ENCODE peak calls at places on chromosomes 3 and 15, in five cellular contexts. One of them, this sample, is unnamed.

GRCh38 chr3:52521881-52522650 is 11.6 kb downstream of the NT5DC2 start:
- DNase-seq in PC-9: no peak
- DNase-seq in dorsolateral prefrontal cortex: no peak
- DNase-seq in A673: no peak
- DNase-seq in Peyer's patch: no peak
- DNase-seq in this sample: no peak

GRCh38 chr3:71089271-71089670 is 494.3 kb downstream of the FOXP1 start:
- DNase-seq in PC-9: no peak
- DNase-seq in dorsolateral prefrontal cortex: no peak
- DNase-seq in A673: no peak
- DNase-seq in Peyer's patch: no peak
- DNase-seq in this sample: no peak

GRCh38 chr15:100831466-100831865 is 48.2 kb upstream of the ALDH1A3 start:
- DNase-seq in PC-9: no peak
- DNase-seq in dorsolateral prefrontal cortex: no peak
- DNase-seq in A673: no peak
- DNase-seq in Peyer's patch: no peak
- DNase-seq in this sample: no peak

GRCh38 chr15:63332367-63333078 is 49.1 kb downstream of the CA12 start:
- DNase-seq in PC-9: peak; percentile 78
- DNase-seq in dorsolateral prefrontal cortex: no peak
- DNase-seq in A673: peak; percentile 76
- DNase-seq in Peyer's patch: no peak
- DNase-seq in this sample: peak; percentile 87

GRCh38 chr3:110069641-110070538 is 732.5 kb upstream of the DPPA4 start:
- DNase-seq in PC-9: no peak
- DNase-seq in dorsolateral prefrontal cortex: no peak
- DNase-seq in A673: no peak
- DNase-seq in Peyer's patch: no peak
- DNase-seq in this sample: no peak

GRCh38 chr3:63067999-63068645 is 192.9 kb upstream of the CADPS start:
- DNase-seq in PC-9: no peak
- DNase-seq in dorsolateral prefrontal cortex: no peak
- DNase-seq in A673: peak; percentile 49
- DNase-seq in Peyer's patch: no peak
- DNase-seq in this sample: peak; percentile 9

GRCh38 chr3:4656059-4656458 is 162.9 kb downstream of the ITPR1 start:
- DNase-seq in PC-9: peak; percentile 36
- DNase-seq in dorsolateral prefrontal cortex: peak; percentile 38
- DNase-seq in A673: peak; percentile 82
- DNase-seq in Peyer's patch: no peak
- DNase-seq in this sample: peak; percentile 19

GRCh38 chr3:71039332-71039731 is 544.2 kb downstream of the FOXP1 start:
- DNase-seq in PC-9: no peak
- DNase-seq in dorsolateral prefrontal cortex: no peak
- DNase-seq in A673: no peak
- DNase-seq in Peyer's patch: no peak
- DNase-seq in this sample: no peak

GRCh38 chr3:148464246-148464645 is 233.5 kb upstream of the AGTR1 start:
- DNase-seq in PC-9: no peak
- DNase-seq in dorsolateral prefrontal cortex: no peak
- DNase-seq in A673: no peak
- DNase-seq in Peyer's patch: no peak
- DNase-seq in this sample: no peak

GRCh38 chr15:32828507-32829186 is 110.8 kb downstream of the GREM1 start:
- DNase-seq in PC-9: no peak
- DNase-seq in dorsolateral prefrontal cortex: no peak
- DNase-seq in A673: no peak
- DNase-seq in Peyer's patch: no peak
- DNase-seq in this sample: peak; percentile 82

GRCh38 chr15:58357529-58358476 is 74.0 kb upstream of the LIPC start:
- DNase-seq in PC-9: no peak
- DNase-seq in dorsolateral prefrontal cortex: no peak
- DNase-seq in A673: no peak
- DNase-seq in Peyer's patch: no peak
- DNase-seq in this sample: no peak

GRCh38 chr15:65400760-65401606 is 21.8 kb downstream of the IGDCC4 start:
- DNase-seq in PC-9: no peak
- DNase-seq in dorsolateral prefrontal cortex: no peak
- DNase-seq in A673: peak; percentile 94
- DNase-seq in Peyer's patch: peak; percentile 37
- DNase-seq in this sample: peak; percentile 73

GRCh38 chr15:40340740-40341400 is at the start of gene CCDC9B:
- DNase-seq in PC-9: peak; percentile 81
- DNase-seq in dorsolateral prefrontal cortex: peak; percentile 81
- DNase-seq in A673: peak; percentile 86
- DNase-seq in Peyer's patch: peak; percentile 28
- DNase-seq in this sample: peak; percentile 94
- H3K4me3 ChIP-seq in PC-9: peak within 1 kb of the TSS; percentile 94
- H3K4me3 ChIP-seq in dorsolateral prefrontal cortex: peak within 1 kb of the TSS; percentile 50
- H3K4me3 ChIP-seq in A673: peak within 1 kb of the TSS; percentile 17
- H3K4me3 ChIP-seq in Peyer's patch: peak within 1 kb of the TSS; percentile 55
- H3K4me3 ChIP-seq in this sample: peak within 1 kb of the TSS; percentile 49

DNA sequence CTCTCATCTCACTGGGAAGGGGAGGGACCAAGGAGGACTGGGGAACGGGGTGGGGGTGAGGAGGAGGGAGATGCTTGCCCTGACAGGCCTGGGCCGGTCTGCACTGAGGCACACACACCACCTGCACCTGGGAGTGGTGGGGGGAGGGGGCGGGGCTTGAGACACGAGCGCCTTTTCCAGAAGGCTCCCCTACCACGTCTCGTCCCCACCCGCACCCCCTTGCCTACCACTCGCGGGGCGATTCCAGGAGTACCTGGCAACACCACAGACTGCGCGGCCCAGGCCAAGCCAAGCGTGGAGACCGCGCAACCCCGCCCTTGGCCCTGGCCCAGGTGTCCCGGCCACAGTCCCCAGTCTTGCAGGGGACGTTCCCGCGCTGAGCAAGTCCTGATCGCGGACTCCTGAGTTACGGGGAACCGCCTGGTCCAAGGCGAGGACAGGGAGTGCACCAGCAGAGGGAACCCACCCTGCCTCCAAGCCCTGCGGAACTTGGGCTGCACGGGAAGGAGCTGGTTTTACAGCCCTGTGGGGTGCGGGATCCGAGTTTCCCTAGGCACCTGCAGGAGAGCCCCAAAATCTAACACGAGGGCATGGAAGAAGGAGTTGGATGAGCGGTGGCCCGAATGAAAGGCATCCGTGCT is 68.1 kb upstream of the SH3GL3 start:
- DNase-seq in PC-9: peak; percentile 47
- DNase-seq in dorsolateral prefrontal cortex: no peak
- DNase-seq in A673: no peak
- DNase-seq in Peyer's patch: no peak
- DNase-seq in this sample: no peak
- H3K27ac ChIP-seq in PC-9: peak overlapping the region; percentile 95
- H3K27ac ChIP-seq in dorsolateral prefrontal cortex: no peak overlapping the region
- H3K27ac ChIP-seq in A673: no peak overlapping the region
- H3K27ac ChIP-seq in Peyer's patch: no peak overlapping the region
- H3K27ac ChIP-seq in this sample: peak overlapping the region; percentile 68

GRCh38 chr3:43105224-43105596 is 669 bp downstream of the POMGNT2 start:
- DNase-seq in PC-9: no peak
- DNase-seq in dorsolateral prefrontal cortex: no peak
- DNase-seq in A673: no peak
- DNase-seq in Peyer's patch: peak; percentile 17
- DNase-seq in this sample: no peak
- H3K4me3 ChIP-seq in PC-9: peak overlapping the region; percentile 76
- H3K4me3 ChIP-seq in dorsolateral prefrontal cortex: peak overlapping the region; percentile 93
- H3K4me3 ChIP-seq in A673: peak overlapping the region; percentile 63
- H3K4me3 ChIP-seq in Peyer's patch: peak overlapping the region; percentile 79
- H3K4me3 ChIP-seq in this sample: no peak overlapping the region

GRCh38 chr15:44682211-44682610 is 18.7 kb upstream of the SPG11 start:
- DNase-seq in PC-9: no peak
- DNase-seq in dorsolateral prefrontal cortex: no peak
- DNase-seq in A673: no peak
- DNase-seq in Peyer's patch: no peak
- DNase-seq in this sample: no peak
- H3K27ac ChIP-seq in PC-9: no peak overlapping the region
- H3K27ac ChIP-seq in dorsolateral prefrontal cortex: no peak overlapping the region
- H3K27ac ChIP-seq in A673: no peak overlapping the region
- H3K27ac ChIP-seq in Peyer's patch: no peak overlapping the region
- H3K27ac ChIP-seq in this sample: no peak overlapping the region

GRCh38 chr3:128725932-128726690 is at the start of gene RAB7A:
- DNase-seq in PC-9: peak; percentile 88
- DNase-seq in dorsolateral prefrontal cortex: peak; percentile 94
- DNase-seq in A673: peak; percentile 99
- DNase-seq in Peyer's patch: peak; percentile 97
- DNase-seq in this sample: peak; percentile 92

GRCh38 chr3:128726691-128727031 is 678 bp downstream of the RAB7A start:
- DNase-seq in PC-9: peak; percentile 58
- DNase-seq in dorsolateral prefrontal cortex: peak; percentile 42
- DNase-seq in A673: peak; percentile 38
- DNase-seq in Peyer's patch: peak; percentile 55
- DNase-seq in this sample: peak; percentile 49

GRCh38 chr3:128727059-128727458 is 1.1 kb downstream of the RAB7A start:
- DNase-seq in PC-9: no peak
- DNase-seq in dorsolateral prefrontal cortex: no peak
- DNase-seq in A673: no peak
- DNase-seq in Peyer's patch: no peak
- DNase-seq in this sample: no peak

GRCh38 chr3:128727485-128727884 is 1.5 kb downstream of the RAB7A start:
- DNase-seq in PC-9: no peak
- DNase-seq in dorsolateral prefrontal cortex: no peak
- DNase-seq in A673: no peak
- DNase-seq in Peyer's patch: no peak
- DNase-seq in this sample: no peak

DNA sequence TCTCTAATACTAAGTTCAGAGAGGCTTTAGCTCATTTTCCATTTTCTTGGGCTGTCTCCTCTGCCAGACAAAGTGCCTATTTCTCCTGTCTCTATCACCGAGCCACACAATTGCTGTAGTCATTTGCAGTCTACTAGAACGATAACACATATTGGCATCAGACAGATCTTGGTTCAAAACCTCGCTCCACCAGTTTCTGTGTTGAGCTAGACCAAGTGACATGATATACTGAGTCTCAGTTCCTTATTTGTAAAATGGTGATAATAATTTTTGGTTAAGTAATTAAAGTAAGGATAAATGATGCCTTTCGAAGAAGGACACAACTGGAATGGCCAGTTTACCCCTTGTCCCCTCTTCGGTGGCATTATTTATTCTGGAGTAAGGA is 444 bp upstream of the RAB7A start:
- DNase-seq in PC-9: no peak
- DNase-seq in dorsolateral prefrontal cortex: no peak
- DNase-seq in A673: no peak
- DNase-seq in Peyer's patch: no peak
- DNase-seq in this sample: no peak
- H3K4me3 ChIP-seq in PC-9: peak overlapping the region; percentile 99
- H3K4me3 ChIP-seq in dorsolateral prefrontal cortex: peak overlapping the region; percentile 95
- H3K4me3 ChIP-seq in A673: no peak overlapping the region
- H3K4me3 ChIP-seq in Peyer's patch: peak overlapping the region; percentile 96
- H3K4me3 ChIP-seq in this sample: peak overlapping the region; percentile 82

GRCh38 chr3:107265526-107265925 is 111.7 kb upstream of the CCDC54 start:
- DNase-seq in PC-9: no peak
- DNase-seq in dorsolateral prefrontal cortex: no peak
- DNase-seq in A673: no peak
- DNase-seq in Peyer's patch: no peak
- DNase-seq in this sample: no peak

GRCh38 chr3:107269081-107269480 is 108.2 kb upstream of the CCDC54 start:
- DNase-seq in PC-9: no peak
- DNase-seq in dorsolateral prefrontal cortex: no peak
- DNase-seq in A673: no peak
- DNase-seq in Peyer's patch: no peak
- DNase-seq in this sample: no peak

GRCh38 chr3:107263269-107264021 is 113.8 kb upstream of the CCDC54 start:
- DNase-seq in PC-9: no peak
- DNase-seq in dorsolateral prefrontal cortex: no peak
- DNase-seq in A673: no peak
- DNase-seq in Peyer's patch: no peak
- DNase-seq in this sample: peak; percentile 37

GRCh38 chr3:107268461-107268860 is 108.8 kb upstream of the CCDC54 start:
- DNase-seq in PC-9: no peak
- DNase-seq in dorsolateral prefrontal cortex: no peak
- DNase-seq in A673: no peak
- DNase-seq in Peyer's patch: no peak
- DNase-seq in this sample: no peak

GRCh38 chr3:107264888-107265287 is 112.4 kb upstream of the CCDC54 start:
- DNase-seq in PC-9: no peak
- DNase-seq in dorsolateral prefrontal cortex: no peak
- DNase-seq in A673: no peak
- DNase-seq in Peyer's patch: no peak
- DNase-seq in this sample: no peak
- H3K27ac ChIP-seq in PC-9: no peak overlapping the region
- H3K27ac ChIP-seq in dorsolateral prefrontal cortex: peak overlapping the region; percentile 22
- H3K27ac ChIP-seq in A673: no peak overlapping the region
- H3K27ac ChIP-seq in Peyer's patch: no peak overlapping the region
- H3K27ac ChIP-seq in this sample: no peak overlapping the region

GRCh38 chr15:52481915-52482314 is 46.8 kb downstream of the MYO5A start:
- DNase-seq in PC-9: no peak
- DNase-seq in dorsolateral prefrontal cortex: no peak
- DNase-seq in A673: peak; percentile 21
- DNase-seq in Peyer's patch: peak; percentile 68
- DNase-seq in this sample: no peak
- H3K4me3 ChIP-seq in PC-9: no peak overlapping the region
- H3K4me3 ChIP-seq in dorsolateral prefrontal cortex: no peak overlapping the region
- H3K4me3 ChIP-seq in A673: no peak overlapping the region
- H3K4me3 ChIP-seq in Peyer's patch: no peak overlapping the region
- H3K4me3 ChIP-seq in this sample: no peak overlapping the region

GRCh38 chr3:115999598-115999997 is 376.3 kb downstream of the GAP43 start:
- DNase-seq in PC-9: no peak
- DNase-seq in dorsolateral prefrontal cortex: no peak
- DNase-seq in A673: peak; percentile 10
- DNase-seq in Peyer's patch: no peak
- DNase-seq in this sample: no peak

GRCh38 chr3:115999001-115999400 is 375.7 kb downstream of the GAP43 start:
- DNase-seq in PC-9: no peak
- DNase-seq in dorsolateral prefrontal cortex: no peak
- DNase-seq in A673: no peak
- DNase-seq in Peyer's patch: no peak
- DNase-seq in this sample: no peak

GRCh38 chr3:116002240-116002639 is 378.9 kb downstream of the GAP43 start:
- DNase-seq in PC-9: no peak
- DNase-seq in dorsolateral prefrontal cortex: no peak
- DNase-seq in A673: no peak
- DNase-seq in Peyer's patch: no peak
- DNase-seq in this sample: no peak

GRCh38 chr3:116001063-116001765 is 377.9 kb downstream of the GAP43 start:
- DNase-seq in PC-9: no peak
- DNase-seq in dorsolateral prefrontal cortex: no peak
- DNase-seq in A673: no peak
- DNase-seq in Peyer's patch: no peak
- DNase-seq in this sample: no peak

DNA sequence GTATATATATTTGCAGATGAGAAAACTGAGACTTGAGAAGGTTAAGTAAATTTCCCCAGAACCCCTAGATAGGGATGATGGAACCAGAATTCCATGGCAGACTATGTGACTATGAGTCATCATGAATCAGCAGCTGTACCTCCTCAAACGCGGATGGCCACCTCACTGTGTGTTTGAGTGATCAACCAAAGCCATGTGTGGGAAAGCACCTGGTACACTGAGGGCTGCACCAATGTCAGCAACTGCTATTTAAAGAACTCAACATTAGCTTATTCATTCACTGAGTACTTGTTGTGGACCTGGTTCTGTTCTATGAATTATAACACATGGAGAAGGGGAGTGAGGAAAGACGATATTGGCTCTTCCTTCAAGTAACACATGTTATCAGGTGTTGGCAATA is 377.0 kb downstream of the GAP43 start:
- DNase-seq in PC-9: no peak
- DNase-seq in dorsolateral prefrontal cortex: no peak
- DNase-seq in A673: peak; percentile 42
- DNase-seq in Peyer's patch: no peak
- DNase-seq in this sample: peak; percentile 52
- H3K27ac ChIP-seq in PC-9: no peak overlapping the region
- H3K27ac ChIP-seq in dorsolateral prefrontal cortex: no peak overlapping the region
- H3K27ac ChIP-seq in A673: no peak overlapping the region
- H3K27ac ChIP-seq in Peyer's patch: no peak overlapping the region
- H3K27ac ChIP-seq in this sample: peak overlapping the region; percentile 44

GRCh38 chr3:142983318-142983717 is 18.1 kb upstream of the U2SURP start:
- DNase-seq in PC-9: no peak
- DNase-seq in dorsolateral prefrontal cortex: no peak
- DNase-seq in A673: no peak
- DNase-seq in Peyer's patch: no peak
- DNase-seq in this sample: no peak
- H3K4me3 ChIP-seq in PC-9: no peak overlapping the region
- H3K4me3 ChIP-seq in dorsolateral prefrontal cortex: no peak overlapping the region
- H3K4me3 ChIP-seq in A673: no peak overlapping the region
- H3K4me3 ChIP-seq in Peyer's patch: no peak overlapping the region
- H3K4me3 ChIP-seq in this sample: no peak overlapping the region

This sample was measured in SJSA1.